ENCODE peak calls at places on chromosomes 4 and X, in five cellular contexts. A, Q, S, W and P are unnamed samples.

GRCh38 chr4:114599231-114600065 is 841 bp downstream of the UGT8 start:
- DNase-seq in Q (peak), W (no peak), S (peak), A (no peak), P (no peak)

GRCh38 chr4:151921811-151922210 is 161.0 kb upstream of the GATB start:
- DNase-seq in Q (peak), W (peak), S (no peak), A (no peak), P (no peak)

GRCh38 chr4:186227744-186228513 is 622 bp downstream of the KLKB1 start:
- DNase-seq in W (no peak), A (no peak), S (no peak), Q (no peak), P (no peak)

GRCh38 chr4:15382669-15383273 is 45.1 kb upstream of the C1QTNF7 start:
- DNase-seq in Q (no peak), W (no peak), A (no peak), S (no peak), P (no peak)

GRCh38 chrX:76253432-76253831 is 80.6 kb downstream of the PBDC1 start:
- DNase-seq in Q (peak), S (peak), A (no peak), W (peak), P (peak)

GRCh38 chr4:4651811-4652609 is 110.2 kb upstream of the STX18 start:
- DNase-seq in W (no peak), Q (peak), A (no peak), S (no peak), P (no peak)

GRCh38 chr4:154466336-154466735 is 25.3 kb downstream of the DCHS2 start:
- DNase-seq in W (no peak), A (no peak), Q (no peak), S (no peak), P (no peak)

GRCh38 chr4:181007751-181008150 is 1235.5 kb upstream of the TENM3 start:
- DNase-seq in Q (peak), A (no peak), W (no peak), S (no peak), P (no peak)

GRCh38 chr4:78517050-78517652 is 34.4 kb upstream of the ANXA3 start:
- DNase-seq in A (no peak), S (peak), W (peak), Q (peak), P (no peak)

GRCh38 chrX:69076084-69076483 is 89.2 kb downstream of the PJA1 start:
- DNase-seq in S (no peak), W (no peak), A (no peak), Q (no peak), P (no peak)

GRCh38 chrX:82087699-82088098 is 885.8 kb downstream of the SH3BGRL start:
- DNase-seq in Q (no peak), S (peak), W (no peak), A (no peak), P (no peak)

GRCh38 chr4:59247032-59247431 is 1953.1 kb upstream of the ADGRL3 start:
- DNase-seq in Q (no peak), A (no peak), S (peak), W (peak), P (no peak)

GRCh38 chr4:124980276-124980752 is 267.8 kb upstream of the ANKRD50 start:
- DNase-seq in S (no peak), W (peak), Q (peak), A (no peak), P (no peak)

GRCh38 chrX:10401239-10401638 is 219.1 kb downstream of the MID1 start:
- DNase-seq in A (no peak), Q (no peak), W (peak), S (no peak), P (no peak)

GRCh38 chr4:53656421-53656981 is 65.2 kb upstream of the LNX1 start:
- DNase-seq in S (peak), Q (peak), W (no peak), A (no peak), P (no peak)

GRCh38 chr4:924107-925096 is 7.7 kb downstream of the GAK start:
- DNase-seq in Q (peak), W (peak), S (no peak), A (no peak), P (peak)

GRCh38 chrX:28586291-28586690 is 955 bp upstream of the IL1RAPL1 start:
- DNase-seq in W (peak), Q (peak), S (no peak), A (peak), P (no peak)

GRCh38 chrX:41275661-41276609 is 58.0 kb upstream of the DDX3X start:
- DNase-seq in S (peak), A (peak), W (peak), Q (peak), P (peak)

GRCh38 chr4:78939667-78940008 is 400 bp upstream of the PAQR3 start:
- DNase-seq in W (no peak), A (no peak), Q (no peak), S (no peak), P (no peak)

GRCh38 chrX:25175743-25176142 is 160.0 kb upstream of the ARX start:
- DNase-seq in Q (no peak), A (no peak), S (no peak), W (no peak), P (no peak)

GRCh38 chr4:1090036-1090435 is 23.3 kb downstream of the RNF212 start:
- DNase-seq in S (no peak), W (no peak), A (no peak), Q (no peak), P (no peak)

GRCh38 chrX:52346462-52347165 is 22.2 kb upstream of the XAGE2 start:
- DNase-seq in Q (no peak), A (no peak), W (peak), S (peak), P (no peak)

GRCh38 chrX:48595929-48596328 is 1.4 kb upstream of the WDR13 start:
- DNase-seq in Q (no peak), W (no peak), S (no peak), A (no peak), P (no peak)

GRCh38 chr4:60463846-60464502 is 736.2 kb upstream of the ADGRL3 start:
- DNase-seq in Q (no peak), W (peak), A (no peak), S (peak), P (no peak)

GRCh38 chr4:155234206-155234605 is 25.8 kb downstream of the NPY2R start:
- DNase-seq in S (peak), W (peak), A (no peak), Q (no peak), P (no peak)

GRCh38 chrX:116272328-116272727 is 101.8 kb downstream of the AGTR2 start:
- DNase-seq in A (no peak), Q (peak), W (peak), S (peak), P (no peak)

GRCh38 chr4:144699565-144699964 is 53.6 kb downstream of the HHIP start:
- DNase-seq in W (peak), A (no peak), Q (peak), S (peak), P (no peak)

GRCh38 chr4:80071643-80072606 is 1.1 kb downstream of the ANTXR2 start:
- DNase-seq in S (peak), W (peak), A (peak), Q (peak), P (peak)

GRCh38 chr4:5050520-5050955 is 742 bp upstream of the STK32B start:
- DNase-seq in S (peak), A (peak), W (peak), Q (peak), P (no peak)

GRCh38 chr4:133741766-133742165 is 459.8 kb downstream of the PABPC4L start:
- DNase-seq in S (no peak), W (no peak), A (no peak), Q (no peak), P (no peak)

GRCh38 chr4:168409089-168409801 is 71.0 kb downstream of the DDX60L start:
- DNase-seq in Q (peak), S (no peak), A (peak), W (peak), P (no peak)

GRCh38 chrX:145910017-145910416 is 92.4 kb downstream of the SLITRK2 start:
- DNase-seq in Q (no peak), S (peak), W (no peak), A (no peak), P (no peak)
- TF ChIP-seq CTCF in Q (no peak), S (no peak), W (no peak), A (no peak), P (no peak)

DNA sequence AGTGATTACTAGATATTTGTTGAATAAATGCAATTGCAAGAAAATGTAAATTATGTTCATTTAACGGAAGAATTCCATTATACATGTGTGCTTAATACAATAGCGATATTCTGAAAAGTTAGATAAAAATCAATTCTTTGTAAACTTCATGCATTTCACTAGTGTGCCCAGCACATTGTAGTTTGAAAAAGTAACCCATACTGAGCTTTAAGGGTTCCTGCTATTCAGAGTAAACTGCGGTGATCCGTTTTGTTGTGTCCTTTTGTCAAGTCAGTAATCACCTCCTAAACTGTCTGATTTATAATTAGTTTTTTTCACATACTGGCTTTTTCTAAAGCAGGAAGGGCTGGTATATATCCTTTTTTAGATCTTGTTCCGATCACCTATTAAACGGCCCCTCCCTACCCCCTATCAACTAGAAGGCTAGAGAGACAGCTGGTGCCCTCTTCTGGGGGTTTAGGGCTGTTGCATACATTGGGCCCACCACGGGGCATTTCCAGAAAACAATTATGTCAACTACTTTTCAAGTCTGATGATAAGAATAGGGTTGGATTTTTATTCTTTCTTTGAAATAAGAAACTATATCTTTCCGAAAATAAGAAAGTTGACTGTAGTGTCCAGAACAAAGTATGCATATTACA is 7.0 kb upstream of the BMP15 start:
- DNase-seq in Q (peak), A (peak), W (peak), S (peak), P (no peak)
- TF ChIP-seq CTCF in Q (peak), A (peak), W (peak), S (peak), P (peak)

GRCh38 chr4:177667687-177668086 is 225.4 kb upstream of the AGA start:
- DNase-seq in S (peak), W (peak), Q (no peak), A (no peak), P (no peak)
- TF ChIP-seq CTCF in S (peak), W (peak), Q (peak), A (peak), P (no peak)

GRCh38 chrX:106036716-106037115 is 1.8 kb downstream of the SERPINA7 start:
- DNase-seq in Q (no peak), A (no peak), W (no peak), S (no peak), P (no peak)

GRCh38 chrX:106037835-106038473 is 573 bp downstream of the SERPINA7 start:
- DNase-seq in W (no peak), Q (no peak), S (no peak), A (no peak), P (no peak)

GRCh38 chrX:106038625-106039024 is at the start of gene SERPINA7:
- DNase-seq in Q (no peak), W (no peak), A (no peak), S (no peak), P (no peak)

GRCh38 chrX:106039920-106040319 is 1.4 kb upstream of the SERPINA7 start:
- DNase-seq in Q (peak), A (no peak), W (peak), S (peak), P (no peak)

DNA sequence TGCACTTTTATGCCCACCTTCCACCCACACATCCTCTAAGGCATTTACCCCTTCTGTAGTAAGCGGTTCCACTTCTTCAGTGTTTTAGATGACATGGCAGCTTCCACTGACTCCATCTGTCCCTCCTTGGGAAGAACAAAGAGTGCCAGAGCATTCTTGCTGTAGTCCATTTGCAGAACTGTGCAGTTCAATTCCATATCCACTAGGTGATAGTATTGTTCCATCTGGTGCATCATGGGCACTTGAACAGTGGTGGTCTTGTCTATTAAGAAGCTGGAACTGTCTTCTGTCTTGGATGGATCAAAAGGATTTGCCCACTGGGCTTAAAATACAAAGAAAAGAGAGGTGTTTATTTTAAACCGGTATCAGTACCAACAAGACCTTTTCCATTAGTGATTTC is 3.5 kb downstream of the SERPINA7 start:
- DNase-seq in W (peak), Q (no peak), S (no peak), A (no peak), P (no peak)
- TF ChIP-seq CTCF in W (peak), Q (peak), S (peak), A (no peak), P (no peak)